ENCODE peak calls at places on chromosomes 13 and 19, in nine cellular contexts. O is heart left ventricle, C is A549, V is mammary epithelial cell, T is Peyer's patch, K is stomach, S is colonic mucosa, G is tibial nerve, X is psoas muscle. H is an unnamed sample.

GRCh38 chr19:35760711-35761349 is 2.9 kb downstream of the PROSER3 start:
- DNase-seq in O (no peak), C (no peak), V (no peak), T (no peak), K (no peak), S (no peak), G (no peak), X (no peak), H (no peak)

GRCh38 chr13:105334211-105334610 is 1201.3 kb downstream of the EFNB2 start:
- DNase-seq in O (no peak), C (no peak), V (no peak), T (no peak), K (no peak), S (no peak), G (no peak), X (no peak), H (no peak)

GRCh38 chr19:45952691-45953505 is 20.8 kb downstream of the NOVA2 start:
- DNase-seq in O (peak; percentile 53), C (peak; percentile 93), V (peak; percentile 54), T (no peak), K (peak; percentile 35), S (peak; percentile 39), G (no peak), X (peak; percentile 65), H (peak; percentile 76)

GRCh38 chr19:41350735-41351338 is 2.9 kb downstream of the TGFB1 start:
- DNase-seq in O (peak; percentile 41), C (no peak), V (no peak), T (no peak), K (no peak), S (no peak), G (no peak), X (no peak), H (peak; percentile 28)

GRCh38 chr19:11205939-11206570 is 8.7 kb upstream of the KANK2 start:
- DNase-seq in O (no peak), C (no peak), V (no peak), T (no peak), K (no peak), S (no peak), G (no peak), X (no peak), H (no peak)

GRCh38 chr13:113550453-113550852 is 34.1 kb upstream of the TFDP1 start:
- DNase-seq in O (peak; percentile 13), C (no peak), V (no peak), T (no peak), K (no peak), S (peak; percentile 6), G (no peak), X (no peak), H (no peak)

GRCh38 chr19:22617614-22618325 is 16.4 kb upstream of the ZNF492 start:
- DNase-seq in O (peak; percentile 48), C (no peak), V (no peak), T (no peak), K (no peak), S (no peak), G (no peak), X (no peak), H (no peak)

GRCh38 chr19:1507192-1507660 is 5.6 kb downstream of the ADAMTSL5 start:
- DNase-seq in O (no peak), C (no peak), V (no peak), T (no peak), K (no peak), S (no peak), G (no peak), X (no peak), H (no peak)

GRCh38 chr19:28466107-28467045 is 746.6 kb downstream of the UQCRFS1 start:
- DNase-seq in O (peak; percentile 69), C (peak; percentile 41), V (peak; percentile 35), T (peak; percentile 29), K (peak; percentile 61), S (peak; percentile 81), G (peak; percentile 26), X (peak; percentile 74), H (peak; percentile 76)

GRCh38 chr19:28469544-28469943 is 743.4 kb downstream of the UQCRFS1 start:
- DNase-seq in O (no peak), C (no peak), V (no peak), T (no peak), K (no peak), S (no peak), G (no peak), X (no peak), H (no peak)

GRCh38 chr19:28472111-28472510 is 740.8 kb downstream of the UQCRFS1 start:
- DNase-seq in O (no peak), C (no peak), V (no peak), T (no peak), K (no peak), S (no peak), G (no peak), X (no peak), H (no peak)

GRCh38 chr19:28465317-28466086 is 747.4 kb downstream of the UQCRFS1 start:
- DNase-seq in O (no peak), C (no peak), V (peak; percentile 51), T (no peak), K (no peak), S (no peak), G (no peak), X (no peak), H (no peak)

DNA sequence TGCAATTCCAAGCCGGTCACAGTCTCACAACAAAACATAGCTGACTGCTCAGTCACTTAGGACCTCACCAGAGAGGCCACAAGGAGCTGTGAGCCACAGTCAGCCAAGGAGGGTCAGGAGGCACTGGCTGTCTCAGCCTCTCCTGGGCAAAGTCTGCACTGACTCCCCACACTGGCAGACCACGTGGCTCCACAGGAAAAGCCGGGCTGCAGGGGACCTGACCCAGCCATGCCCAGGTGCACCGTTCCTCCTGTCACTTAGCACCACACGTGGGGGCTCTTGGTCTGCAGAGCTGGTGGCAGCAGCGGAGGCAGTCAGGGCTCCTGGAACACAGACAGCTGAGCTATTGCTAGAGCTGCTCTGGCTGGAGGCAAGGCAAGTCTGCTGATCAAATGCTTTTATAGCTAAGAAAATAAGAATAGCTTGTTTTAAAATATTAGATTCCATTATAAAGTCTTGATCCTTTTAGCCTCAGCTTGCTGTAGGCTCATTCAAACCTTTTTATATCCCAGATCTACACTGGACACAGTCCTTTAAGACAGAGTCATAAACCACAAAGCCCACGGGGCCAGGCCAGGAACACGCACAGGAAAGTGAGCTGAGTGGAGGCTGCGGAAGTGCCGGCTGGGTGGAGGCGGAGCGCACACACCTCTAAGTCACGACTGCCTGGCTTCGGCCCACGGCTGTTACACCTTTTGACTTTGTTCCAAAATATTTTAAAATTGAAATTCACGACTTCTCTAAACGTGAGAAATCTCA is 744.1 kb downstream of the UQCRFS1 start:
- DNase-seq in O (no peak), C (no peak), V (no peak), T (no peak), K (no peak), S (peak; percentile 83), G (no peak), X (no peak), H (peak; percentile 40)
- H3K4me1 ChIP-seq in O (peaks cover 8% of the 10 kb centered on the region), C (no peaks in the 10 kb centered on the region), V (peaks cover 29% of the 10 kb centered on the region), T (no peaks in the 10 kb centered on the region), K (no peaks in the 10 kb centered on the region), S (no peaks in the 10 kb centered on the region), G (no peaks in the 10 kb centered on the region), X (peaks cover 13% of the 10 kb centered on the region), H (no peaks in the 10 kb centered on the region)

DNA sequence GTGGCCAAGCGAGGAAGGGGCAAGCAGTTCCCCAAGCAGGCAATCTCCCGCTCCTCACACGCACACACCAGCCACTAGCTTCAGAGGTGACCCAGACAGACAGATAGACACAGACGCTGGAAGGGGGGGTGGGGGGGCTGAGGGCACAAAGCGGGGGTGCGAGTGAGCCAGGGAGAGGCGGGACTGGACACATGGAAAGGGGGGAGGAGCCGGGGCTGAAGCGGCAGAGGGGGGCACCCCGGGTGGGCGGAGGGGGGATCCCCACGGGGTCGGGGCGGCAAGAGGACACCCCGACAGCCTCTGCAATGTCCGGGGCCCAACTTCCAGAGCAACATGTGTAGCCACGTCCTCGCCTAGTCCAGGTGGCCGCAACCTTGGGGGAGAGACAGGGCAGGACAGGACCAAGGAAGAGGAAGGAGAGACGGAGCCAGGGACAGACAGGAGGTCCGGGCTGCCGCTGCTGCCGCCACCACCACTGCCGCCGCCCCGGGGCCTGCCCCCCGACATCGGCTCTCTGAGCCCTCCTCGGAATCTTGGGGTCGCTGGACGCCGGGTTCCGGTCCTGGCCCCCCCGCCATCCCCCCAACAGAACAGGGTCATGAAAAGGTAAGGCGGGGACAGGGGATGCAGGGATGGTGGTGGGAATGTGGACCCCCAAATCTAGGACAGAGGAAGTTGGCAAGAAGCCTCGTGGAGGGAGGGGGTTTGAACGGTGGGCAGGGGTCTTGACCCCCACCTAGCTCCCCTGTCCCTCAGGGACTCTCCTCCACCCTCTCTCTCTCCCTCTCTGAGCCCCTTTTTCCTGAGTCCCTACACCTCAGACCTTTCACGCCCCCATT is 1.1 kb downstream of the GRIN2D start:
- DNase-seq in O (no peak), C (no peak), V (no peak), T (no peak), K (no peak), S (no peak), G (no peak), X (no peak), H (no peak)
- H3K4me3 ChIP-seq in O (no peak overlapping the region), C (peak overlapping the region; percentile 45), V (no peak overlapping the region), T (no peak overlapping the region), K (no peak overlapping the region), S (no peak overlapping the region), G (no peak overlapping the region), X (no peak overlapping the region), H (peak overlapping the region; percentile 37)

GRCh38 chr19:4547303-4548237 is 7.7 kb upstream of the LRG1 start:
- DNase-seq in O (no peak), C (no peak), V (no peak), T (no peak), K (peak; percentile 60), S (peak; percentile 88), G (no peak), X (no peak), H (peak; percentile 23)
- TF ChIP-seq CTCF in O (peak; percentile 8), C (peak; percentile 36), V (peak; percentile 43), T (no peak), K (no peak), S (peak; percentile 28), G (no peak), X (peak; percentile 14), H (peak; percentile 27)

GRCh38 chr19:13034636-13035035 is 39.4 kb downstream of the NFIX start:
- DNase-seq in O (no peak), C (no peak), V (peak; percentile 49), T (no peak), K (no peak), S (no peak), G (no peak), X (no peak), H (no peak)

GRCh38 chr19:13032837-13033236 is 37.6 kb downstream of the NFIX start:
- DNase-seq in O (peak; percentile 26), C (no peak), V (no peak), T (no peak), K (no peak), S (no peak), G (no peak), X (no peak), H (no peak)

GRCh38 chr19:13033244-13033643 is 38.0 kb downstream of the NFIX start:
- DNase-seq in O (peak; percentile 13), C (no peak), V (no peak), T (no peak), K (no peak), S (no peak), G (no peak), X (no peak), H (no peak)

GRCh38 chr19:13035820-13036365 is 40.6 kb downstream of the NFIX start:
- DNase-seq in O (no peak), C (no peak), V (no peak), T (no peak), K (no peak), S (no peak), G (no peak), X (no peak), H (no peak)

DNA sequence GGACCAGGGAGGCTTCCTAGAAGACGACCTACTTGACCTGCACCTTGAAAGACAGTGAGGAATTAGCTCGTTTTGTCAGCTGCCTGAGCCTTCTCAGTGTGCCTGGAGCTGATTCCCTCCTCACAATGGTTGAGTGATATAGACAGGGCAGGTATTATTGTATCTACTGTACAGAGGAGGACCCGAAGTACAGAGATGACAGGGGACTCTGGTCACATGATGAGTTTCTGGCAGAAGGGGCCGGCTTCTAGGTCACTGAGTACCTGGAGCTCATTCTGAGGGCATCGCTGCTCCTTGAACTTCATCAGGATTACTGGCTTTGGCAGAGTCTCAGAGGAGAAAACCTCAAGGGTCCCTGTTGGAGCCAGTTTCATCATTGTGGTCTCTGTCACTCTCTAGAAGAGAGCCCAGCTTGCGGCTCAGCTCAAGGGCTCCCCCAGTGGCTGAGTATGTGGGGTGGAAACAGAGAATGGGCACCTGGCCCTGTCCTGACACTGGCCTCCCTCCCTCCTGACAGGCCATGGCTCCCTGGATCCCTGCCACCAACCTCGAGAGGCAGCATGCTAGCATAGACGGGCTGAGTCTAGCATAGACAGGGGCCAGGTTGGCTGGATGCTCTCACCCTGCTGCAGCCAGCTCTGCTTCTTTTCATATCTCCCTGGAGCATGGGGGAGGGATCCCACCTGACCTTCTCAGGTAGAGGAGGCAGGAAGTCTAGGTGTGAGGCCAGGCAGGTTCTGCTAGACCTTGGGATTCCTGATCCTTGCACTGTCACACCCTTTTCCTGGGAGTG is 38.7 kb downstream of the NFIX start:
- DNase-seq in O (peak; percentile 92), C (peak; percentile 68), V (peak; percentile 68), T (peak; percentile 46), K (peak; percentile 77), S (peak; percentile 89), G (no peak), X (peak; percentile 94), H (peak; percentile 84)
- H3K4me1 ChIP-seq in O (peaks cover 97% of the 10 kb centered on the region), C (peaks cover 17% of the 10 kb centered on the region), V (peaks cover 93% of the 10 kb centered on the region), T (peaks cover 90% of the 10 kb centered on the region), K (peaks cover 91% of the 10 kb centered on the region), S (peaks cover 32% of the 10 kb centered on the region), G (peaks cover 2% of the 10 kb centered on the region), X (peaks cover 98% of the 10 kb centered on the region), H (no peaks in the 10 kb centered on the region)